ENCODE peak calls at places on chromosomes 6 and 20, in four cellular contexts. M is PC-9; Q is effector memory CD4-positive, alpha-beta T cell; F is tibial artery. V is an unnamed sample.

GRCh38 chr6:111601875-111602274 is 3.8 kb downstream of the TRAF3IP2 start:
- DNase-seq in M (no peak), F (peak; percentile 82), Q (no peak), V (peak; percentile 51)

GRCh38 chr6:170523256-170524187 is 29.6 kb downstream of the PSMB1 start:
- DNase-seq in F (no peak), Q (no peak), M (no peak), V (peak; percentile 56)

GRCh38 chr6:15322781-15323536 is 77.1 kb downstream of the JARID2 start:
- DNase-seq in F (no peak), Q (no peak), M (peak; percentile 58), V (no peak)

GRCh38 chr6:20096506-20096905 is 115.8 kb downstream of the MBOAT1 start:
- DNase-seq in Q (no peak), F (no peak), M (no peak), V (no peak)

GRCh38 chr6:158631678-158632537 is 12.6 kb downstream of the DYNLT1 start:
- DNase-seq in F (peak; percentile 88), M (peak; percentile 65), Q (no peak), V (peak; percentile 91)

GRCh38 chr6:68108243-68108835 is 526.7 kb upstream of the ADGRB3 start:
- DNase-seq in F (no peak), M (no peak), Q (no peak), V (no peak)

GRCh38 chr6:167934426-167934864 is 63.0 kb upstream of the KIF25 start:
- DNase-seq in F (no peak), M (no peak), Q (no peak), V (no peak)

GRCh38 chr20:33697129-33697528 is 10.9 kb upstream of the E2F1 start:
- DNase-seq in M (no peak), F (peak; percentile 86), Q (no peak), V (no peak)

GRCh38 chr20:8721098-8721497 is 347.8 kb upstream of the PLCB4 start:
- DNase-seq in Q (no peak), M (no peak), F (no peak), V (no peak)

GRCh38 chr6:6703720-6704422 is 115.4 kb downstream of the LY86 start:
- DNase-seq in M (no peak), Q (no peak), F (no peak), V (no peak)

GRCh38 chr20:44207066-44207723 is 3.4 kb downstream of the OSER1 start:
- DNase-seq in F (no peak), M (no peak), Q (no peak), V (no peak)

GRCh38 chr20:61661025-61661424 is 404.7 kb downstream of the TAF4 start:
- DNase-seq in Q (no peak), F (no peak), M (no peak), V (no peak)

GRCh38 chr6:136753624-136754023 is 38.7 kb downstream of the MAP3K5 start:
- DNase-seq in Q (peak; percentile 49), F (no peak), M (no peak), V (no peak)

GRCh38 chr6:117677553-117678131 is 2.4 kb downstream of the NUS1 start:
- DNase-seq in F (no peak), M (no peak), Q (peak; percentile 3), V (no peak)

GRCh38 chr6:127459231-127459641 is at the start of gene KIAA0408:
- DNase-seq in F (peak; percentile 89), M (no peak), Q (no peak), V (peak; percentile 88)

GRCh38 chr20:15836634-15837033 is 736.6 kb downstream of the KIF16B start:
- DNase-seq in M (no peak), F (no peak), Q (no peak), V (no peak)

GRCh38 chr6:21098744-21099143 is 494.8 kb upstream of the SOX4 start:
- DNase-seq in F (no peak), M (no peak), Q (no peak), V (no peak)

GRCh38 chr6:165055231-165055630 is 254.2 kb downstream of the C6orf118 start:
- DNase-seq in M (no peak), Q (no peak), F (no peak), V (no peak)

GRCh38 chr6:118283759-118284158 is 264.3 kb upstream of the PLN start:
- DNase-seq in F (no peak), Q (no peak), M (peak; percentile 2), V (peak; percentile 41)

GRCh38 chr20:37394543-37395410 is 48.8 kb downstream of the SRC start:
- DNase-seq in F (no peak), M (no peak), Q (no peak), V (no peak)

GRCh38 chr20:17619351-17620093 is 49.6 kb downstream of the DSTN start:
- DNase-seq in F (peak; percentile 62), Q (no peak), M (no peak), V (no peak)

GRCh38 chr6:99013145-99013544 is 65.4 kb upstream of the FBXL4 start:
- DNase-seq in F (no peak), M (peak; percentile 32), Q (no peak), V (no peak)

GRCh38 chr6:36118550-36119107 is 11.7 kb upstream of the MAPK13 start:
- DNase-seq in F (no peak), M (peak; percentile 40), Q (peak; percentile 63), V (peak; percentile 52)

GRCh38 chr6:27312146-27312949 is at the start of gene POM121L2:
- DNase-seq in F (no peak), Q (peak; percentile 14), M (peak; percentile 87), V (no peak)

GRCh38 chr20:48015136-48015925 is 230.1 kb upstream of the SULF2 start:
- DNase-seq in Q (no peak), F (no peak), M (no peak), V (no peak)

GRCh38 chr6:26056583-26057350 is 30.5 kb upstream of the HFE start:
- DNase-seq in M (no peak), Q (no peak), F (no peak), V (peak; percentile 16)

GRCh38 chr6:167720456-167721285 is 106.0 kb upstream of the AFDN start:
- DNase-seq in F (no peak), M (no peak), Q (no peak), V (no peak)

GRCh38 chr6:35794536-35795452 is 2.3 kb downstream of the CLPS start:
- DNase-seq in M (no peak), Q (no peak), F (no peak), V (no peak)

GRCh38 chr20:47543006-47543431 is 41.3 kb downstream of the NCOA3 start:
- DNase-seq in M (no peak), Q (no peak), F (no peak), V (no peak)

GRCh38 chr6:7883381-7883780 is 27.2 kb downstream of the TXNDC5 start:
- DNase-seq in F (no peak), Q (no peak), M (no peak), V (no peak)

GRCh38 chr20:39853664-39854063 is 835.4 kb downstream of the MAFB start:
- DNase-seq in M (no peak), Q (no peak), F (no peak), V (no peak)

GRCh38 chr6:40958740-40959139 is 80.3 kb downstream of the UNC5CL start:
- DNase-seq in F (no peak), M (no peak), Q (no peak), V (no peak)
- H3K27ac ChIP-seq in F (no peak overlapping the region), M (no peak overlapping the region), Q (no peak overlapping the region), V (no peak overlapping the region)

GRCh38 chr20:49270177-49270576 is 7.7 kb downstream of the ZNFX1 start:
- DNase-seq in Q (no peak), F (no peak), M (no peak), V (no peak)

GRCh38 chr20:49270736-49271135 is 7.1 kb downstream of the ZNFX1 start:
- DNase-seq in F (no peak), Q (no peak), M (no peak), V (no peak)

GRCh38 chr20:49262444-49262843 is 15.4 kb downstream of the ZNFX1 start:
- DNase-seq in Q (no peak), F (no peak), M (no peak), V (no peak)

GRCh38 chr20:49268600-49269365 is 9.1 kb downstream of the ZNFX1 start:
- DNase-seq in F (no peak), Q (no peak), M (no peak), V (no peak)

DNA sequence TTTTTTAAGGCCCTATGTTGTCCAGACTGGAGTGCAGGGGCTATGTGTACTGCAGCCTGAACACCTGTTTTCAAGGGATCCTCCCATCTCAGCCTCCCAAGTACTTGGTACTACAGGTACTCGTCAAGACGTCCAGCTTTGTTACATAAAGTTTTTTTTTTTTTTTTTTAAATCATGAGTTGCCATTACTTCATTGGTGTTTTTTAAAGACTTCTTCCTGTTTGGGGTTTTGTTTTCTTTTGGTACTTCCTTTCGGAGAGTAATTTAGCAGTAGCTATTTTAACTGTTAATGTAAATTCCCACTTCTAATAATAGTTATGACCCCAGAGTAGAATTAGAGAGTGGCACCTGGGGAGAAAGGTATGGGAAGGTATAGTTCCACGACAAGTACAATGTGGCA is 10.5 kb downstream of the ZNFX1 start:
- DNase-seq in F (no peak), Q (no peak), M (no peak), V (no peak)
- H3K4me3 ChIP-seq in F (no peak overlapping the region), Q (no peak overlapping the region), M (no peak overlapping the region), V (no peak overlapping the region)

DNA sequence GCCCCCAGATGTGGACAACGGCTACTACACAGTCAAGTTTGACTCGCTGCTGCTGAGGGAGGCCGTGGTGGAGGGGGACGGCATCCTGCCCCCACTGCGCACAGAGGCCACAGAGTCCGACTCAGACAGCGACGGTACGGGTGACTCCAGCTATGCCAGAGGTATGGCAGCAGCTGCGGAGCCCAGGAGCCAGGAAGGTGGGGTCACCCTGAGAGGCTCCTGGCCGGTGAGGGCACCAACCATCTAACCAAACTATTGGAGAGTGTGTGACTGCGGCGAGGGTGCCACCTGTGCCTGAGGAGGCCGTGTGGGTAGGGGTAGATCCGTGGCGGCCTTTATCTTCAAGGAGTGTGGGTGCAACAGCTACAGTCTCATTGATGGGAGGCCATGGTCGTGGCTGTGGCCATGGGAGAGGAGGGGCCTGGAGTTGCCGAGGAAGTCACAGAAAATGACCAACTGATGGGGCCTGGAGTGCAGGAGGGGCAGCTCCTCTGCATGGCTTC is 2.8 kb upstream of the LIME1 start:
- DNase-seq in M (no peak), F (peak; percentile 54), Q (no peak), V (no peak)
- H3K36me3 ChIP-seq in M (peaks cover 10% of the 10 kb centered on the region), F (peaks cover 47% of the 10 kb centered on the region), Q (peaks cover 25% of the 10 kb centered on the region), V (no peaks in the 10 kb centered on the region)

DNA sequence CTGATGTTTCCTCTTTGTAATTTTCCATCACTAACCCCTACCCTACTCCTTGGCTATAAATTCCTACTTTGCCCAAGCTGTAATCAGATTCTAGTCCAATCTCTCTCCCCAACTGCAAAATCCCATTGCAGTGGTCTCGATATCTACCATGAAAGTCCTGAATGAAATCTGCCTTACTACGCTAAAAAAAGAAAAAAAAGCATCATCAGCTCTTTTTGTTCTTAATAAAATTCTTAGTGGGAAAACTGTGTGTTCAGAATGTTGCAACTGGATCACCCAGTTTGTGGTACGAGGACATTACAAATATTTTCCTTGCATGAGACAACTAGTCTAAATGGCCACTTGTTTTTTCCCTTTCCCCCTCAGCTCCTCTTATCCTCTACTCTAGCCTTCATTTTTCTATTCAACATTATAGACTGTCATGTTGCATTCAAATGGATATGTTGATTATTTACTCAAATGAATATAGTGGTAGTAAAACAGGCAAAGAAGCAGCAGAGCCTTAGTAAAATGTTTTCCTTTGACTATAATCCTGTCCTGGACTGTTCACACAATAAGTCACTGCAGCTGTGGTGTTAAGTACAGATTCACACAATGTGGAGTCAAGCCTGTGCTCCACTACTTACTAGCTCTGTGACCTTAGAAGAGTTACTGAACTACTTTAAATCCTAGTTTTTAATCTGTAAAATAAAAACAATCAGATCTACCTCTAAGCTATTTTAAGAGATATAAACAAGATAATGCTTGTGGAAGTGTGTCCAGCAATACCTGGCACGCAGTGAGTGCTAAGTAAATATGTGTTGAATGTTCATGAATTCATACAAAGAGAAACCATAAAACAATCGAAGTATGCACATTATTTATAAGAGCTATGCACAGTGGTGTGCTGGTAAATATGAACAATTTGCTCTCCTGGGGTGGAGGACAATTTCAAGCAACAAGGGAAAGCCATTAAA is 526.9 kb upstream of the MARCKS start:
- DNase-seq in F (no peak), M (no peak), Q (no peak), V (no peak)
- H3K27ac ChIP-seq in F (no peak overlapping the region), M (no peak overlapping the region), Q (no peak overlapping the region), V (no peak overlapping the region)